ENCODE peak calls at places on chromosomes 2 and 18, in six cellular contexts. Q, P, U, B, D and R are unnamed samples.

GRCh38 chr2:56444339-56444738 is 260.5 kb downstream of the CCDC85A start:
- DNase-seq in Q (no peak), P (no peak), U (no peak), B (no peak), D (no peak), R (no peak)

GRCh38 chr2:58607479-58607878 is 366.4 kb upstream of the FANCL start:
- DNase-seq in Q (no peak), P (no peak), U (no peak), B (no peak), D (no peak), R (no peak)

GRCh38 chr2:177229448-177230242 is 17.1 kb downstream of the HNRNPA3 start:
- DNase-seq in Q (no peak), P (no peak), U (no peak), B (no peak), D (no peak), R (no peak)

GRCh38 chr2:187982668-187983067 is 309.0 kb upstream of the GULP1 start:
- DNase-seq in Q (no peak), P (no peak), U (no peak), B (no peak), D (no peak), R (peak; percentile 91)

GRCh38 chr2:130840506-130840905 is 3.8 kb downstream of the ARHGEF4 start:
- DNase-seq in Q (no peak), P (no peak), U (no peak), B (peak; percentile 20), D (no peak), R (no peak)

GRCh38 chr2:63875758-63876710 is 34.3 kb downstream of the UGP2 start:
- DNase-seq in Q (no peak), P (no peak), U (no peak), B (no peak), D (no peak), R (no peak)

GRCh38 chr2:28445448-28446258 is 50.2 kb upstream of the PLB1 start:
- DNase-seq in Q (no peak), P (no peak), U (no peak), B (no peak), D (peak; percentile 94), R (peak; percentile 84)

GRCh38 chr2:39994151-39994550 is 215.1 kb upstream of the THUMPD2 start:
- DNase-seq in Q (no peak), P (no peak), U (no peak), B (no peak), D (peak; percentile 24), R (no peak)

GRCh38 chr2:137252934-137253333 is 487.6 kb downstream of the THSD7B start:
- DNase-seq in Q (no peak), P (no peak), U (no peak), B (no peak), D (peak; percentile 69), R (peak; percentile 49)

GRCh38 chr18:44997139-44997538 is 316.5 kb downstream of the SETBP1 start:
- DNase-seq in Q (no peak), P (no peak), U (no peak), B (no peak), D (no peak), R (no peak)

GRCh38 chr2:120439067-120439368 is 93.1 kb downstream of the INHBB start:
- DNase-seq in Q (no peak), P (no peak), U (no peak), B (no peak), D (no peak), R (no peak)

GRCh38 chr2:178320011-178320410 is 125.7 kb downstream of the OSBPL6 start:
- DNase-seq in Q (no peak), P (no peak), U (no peak), B (no peak), D (no peak), R (no peak)

GRCh38 chr2:224973112-224974016 is 68.9 kb downstream of the DOCK10 start:
- DNase-seq in Q (no peak), P (no peak), U (no peak), B (no peak), D (no peak), R (no peak)

GRCh38 chr2:48120759-48121242 is 214.5 kb upstream of the FBXO11 start:
- DNase-seq in Q (no peak), P (no peak), U (no peak), B (no peak), D (no peak), R (no peak)

GRCh38 chr2:233458031-233458610 is 103.8 kb downstream of the DGKD start:
- DNase-seq in Q (no peak), P (no peak), U (no peak), B (peak; percentile 21), D (no peak), R (no peak)

GRCh38 chr2:66430906-66431619 is 3.9 kb upstream of the MEIS1 start:
- DNase-seq in Q (no peak), P (no peak), U (no peak), B (no peak), D (no peak), R (no peak)

GRCh38 chr2:66426250-66427064 is 8.5 kb upstream of the MEIS1 start:
- DNase-seq in Q (no peak), P (no peak), U (no peak), B (peak; percentile 45), D (no peak), R (no peak)

GRCh38 chr2:66427219-66427768 is 7.6 kb upstream of the MEIS1 start:
- DNase-seq in Q (no peak), P (no peak), U (no peak), B (no peak), D (no peak), R (no peak)

GRCh38 chr2:66430195-66430905 is 4.6 kb upstream of the MEIS1 start:
- DNase-seq in Q (no peak), P (no peak), U (no peak), B (no peak), D (no peak), R (no peak)

GRCh38 chr2:66428986-66429612 is 5.8 kb upstream of the MEIS1 start:
- DNase-seq in Q (no peak), P (no peak), U (no peak), B (no peak), D (peak; percentile 11), R (peak; percentile 49)
- H3K27ac ChIP-seq in Q (no peak overlapping the region), P (no peak overlapping the region), U (no peak overlapping the region), B (no peak overlapping the region), D (no peak overlapping the region), R (no peak overlapping the region)

GRCh38 chr2:181235683-181236459 is 221.3 kb upstream of the ITGA4 start:
- DNase-seq in Q (no peak), P (no peak), U (no peak), B (no peak), D (no peak), R (no peak)
- H3K27ac ChIP-seq in Q (no peak overlapping the region), P (no peak overlapping the region), U (no peak overlapping the region), B (no peak overlapping the region), D (no peak overlapping the region), R (no peak overlapping the region)

GRCh38 chr2:228136027-228136426 is 45.5 kb downstream of the SPHKAP start:
- DNase-seq in Q (no peak), P (no peak), U (no peak), B (no peak), D (no peak), R (no peak)

GRCh38 chr2:228135300-228135699 is 46.2 kb downstream of the SPHKAP start:
- DNase-seq in Q (no peak), P (no peak), U (no peak), B (no peak), D (no peak), R (no peak)

GRCh38 chr2:228140934-228141528 is 40.5 kb downstream of the SPHKAP start:
- DNase-seq in Q (no peak), P (no peak), U (no peak), B (no peak), D (no peak), R (no peak)
- H3K27ac ChIP-seq in Q (no peak overlapping the region), P (no peak overlapping the region), U (no peak overlapping the region), B (no peak overlapping the region), D (no peak overlapping the region), R (no peak overlapping the region)

GRCh38 chr2:136173126-136173525 is 55.2 kb upstream of the CXCR4 start:
- DNase-seq in Q (no peak), P (no peak), U (no peak), B (no peak), D (no peak), R (no peak)

GRCh38 chr2:136168605-136169210 is 50.8 kb upstream of the CXCR4 start:
- DNase-seq in Q (no peak), P (no peak), U (no peak), B (no peak), D (no peak), R (no peak)

GRCh38 chr2:136175466-136175865 is 57.5 kb upstream of the CXCR4 start:
- DNase-seq in Q (no peak), P (no peak), U (no peak), B (no peak), D (no peak), R (no peak)

GRCh38 chr2:136167721-136168470 is 49.9 kb upstream of the CXCR4 start:
- DNase-seq in Q (no peak), P (no peak), U (no peak), B (no peak), D (no peak), R (no peak)

GRCh38 chr2:136171223-136171622 is 53.3 kb upstream of the CXCR4 start:
- DNase-seq in Q (no peak), P (no peak), U (no peak), B (no peak), D (no peak), R (no peak)
- H3K27ac ChIP-seq in Q (no peak overlapping the region), P (no peak overlapping the region), U (no peak overlapping the region), B (no peak overlapping the region), D (no peak overlapping the region), R (no peak overlapping the region)

GRCh38 chr2:159090514-159091201 is 122.2 kb downstream of the TANC1 start:
- DNase-seq in Q (no peak), P (no peak), U (no peak), B (no peak), D (peak; percentile 75), R (peak; percentile 58)

GRCh38 chr2:159091381-159091780 is 122.9 kb downstream of the TANC1 start:
- DNase-seq in Q (no peak), P (no peak), U (no peak), B (no peak), D (peak; percentile 56), R (peak; percentile 67)

GRCh38 chr2:159093496-159093895 is 125.1 kb downstream of the TANC1 start:
- DNase-seq in Q (no peak), P (no peak), U (no peak), B (no peak), D (no peak), R (no peak)

GRCh38 chr2:159094173-159094737 is 125.8 kb downstream of the TANC1 start:
- DNase-seq in Q (peak; percentile 75), P (peak; percentile 88), U (no peak), B (no peak), D (no peak), R (no peak)

DNA sequence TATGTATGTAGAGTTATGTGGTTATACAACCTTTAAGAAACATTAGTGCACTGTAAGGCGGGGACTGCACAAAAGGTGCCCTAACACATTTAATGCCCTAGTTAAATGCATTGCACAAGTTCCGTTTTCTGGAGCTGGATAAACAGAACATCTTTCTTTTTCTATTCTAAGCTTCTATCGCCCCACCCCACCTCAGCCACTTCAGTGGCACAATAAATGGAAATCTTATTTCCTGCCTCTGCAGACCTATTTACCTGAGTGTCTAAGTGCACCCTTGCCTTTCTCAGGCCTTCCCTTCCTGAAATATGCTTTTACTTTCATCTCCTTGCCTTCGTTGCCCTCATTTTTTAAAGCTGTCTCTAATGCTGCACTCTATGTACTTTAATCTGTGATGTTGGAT is 123.5 kb downstream of the TANC1 start:
- DNase-seq in Q (no peak), P (no peak), U (no peak), B (no peak), D (no peak), R (no peak)
- H3K27ac ChIP-seq in Q (peak overlapping the region; percentile 70), P (peak overlapping the region; percentile 84), U (no peak overlapping the region), B (no peak overlapping the region), D (no peak overlapping the region), R (peak overlapping the region; percentile 90)

GRCh38 chr2:74009577-74009976 is 24.9 kb downstream of the TET3 start:
- DNase-seq in Q (no peak), P (no peak), U (no peak), B (no peak), D (no peak), R (peak; percentile 20)
- H3K27ac ChIP-seq in Q (no peak overlapping the region), P (no peak overlapping the region), U (no peak overlapping the region), B (no peak overlapping the region), D (peak overlapping the region; percentile 76), R (no peak overlapping the region)